ENCODE peak calls at places on chromosome 21, in six cellular contexts. H, L, T, P, R and V are unnamed samples.

GRCh38 chr21:26080211-26080610 is 90.4 kb downstream of the APP start:
- DNase-seq in H (no peak), L (no peak), T (no peak), P (no peak), R (no peak), V (no peak)

GRCh38 chr21:20186186-20186585 is 812.0 kb upstream of the NCAM2 start:
- DNase-seq in H (no peak), L (no peak), T (no peak), P (no peak), R (no peak), V (no peak)

GRCh38 chr21:43761886-43762285 is 14.2 kb downstream of the CSTB start:
- DNase-seq in H (no peak), L (no peak), T (no peak), P (no peak), R (no peak), V (no peak)

GRCh38 chr21:33552093-33552998 is 9.5 kb downstream of the SON start:
- DNase-seq in H (peak), L (no peak), T (no peak), P (no peak), R (no peak), V (no peak)

GRCh38 chr21:44000360-44000759 is 11.7 kb upstream of the TRAPPC10 start:
- DNase-seq in H (no peak), L (no peak), T (peak), P (no peak), R (no peak), V (no peak)

GRCh38 chr21:29297483-29298347 is 1.0 kb upstream of the BACH1 start:
- DNase-seq in H (no peak), L (no peak), T (no peak), P (no peak), R (no peak), V (no peak)

GRCh38 chr21:27371065-27371464 is 404.2 kb upstream of the ADAMTS5 start:
- DNase-seq in H (no peak), L (peak), T (no peak), P (no peak), R (no peak), V (no peak)

GRCh38 chr21:26366781-26367180 is 196.2 kb upstream of the APP start:
- DNase-seq in H (no peak), L (no peak), T (no peak), P (no peak), R (no peak), V (no peak)

GRCh38 chr21:38359835-38360234 is 103.0 kb downstream of the KCNJ15 start:
- DNase-seq in H (no peak), L (no peak), T (no peak), P (no peak), R (no peak), V (no peak)

GRCh38 chr21:45304161-45304830 is 16.6 kb upstream of the POFUT2 start:
- DNase-seq in H (no peak), L (no peak), T (no peak), P (no peak), R (no peak), V (peak)

GRCh38 chr21:45283019-45283610 is 4.6 kb downstream of the POFUT2 start:
- DNase-seq in H (no peak), L (no peak), T (no peak), P (no peak), R (no peak), V (peak)

GRCh38 chr21:45293726-45294401 is 6.2 kb upstream of the POFUT2 start:
- DNase-seq in H (no peak), L (no peak), T (no peak), P (peak), R (no peak), V (no peak)

GRCh38 chr21:34807881-34808568 is 139.2 kb downstream of the CLIC6 start:
- DNase-seq in H (peak), L (peak), T (no peak), P (no peak), R (no peak), V (peak)

GRCh38 chr21:44017601-44018000 is 5.5 kb downstream of the TRAPPC10 start:
- DNase-seq in H (no peak), L (no peak), T (no peak), P (no peak), R (no peak), V (no peak)

GRCh38 chr21:38813554-38813953 is 7.8 kb downstream of the ETS2 start:
- DNase-seq in H (no peak), L (no peak), T (no peak), P (no peak), R (no peak), V (no peak)

GRCh38 chr21:25956993-25957714 is 213.4 kb downstream of the APP start:
- DNase-seq in H (peak), L (peak), T (no peak), P (no peak), R (no peak), V (no peak)

GRCh38 chr21:43209575-43210453 is 41.0 kb downstream of the CRYAA start:
- DNase-seq in H (peak), L (peak), T (no peak), P (peak), R (no peak), V (peak)

GRCh38 chr21:17462276-17462981 is 50.4 kb upstream of the CXADR start:
- DNase-seq in H (peak), L (no peak), T (no peak), P (no peak), R (no peak), V (no peak)

GRCh38 chr21:27157097-27157496 is 190.2 kb upstream of the ADAMTS5 start:
- DNase-seq in H (no peak), L (no peak), T (no peak), P (no peak), R (no peak), V (no peak)

GRCh38 chr21:44990921-44991320 is 51.1 kb downstream of the SLX9 start:
- DNase-seq in H (no peak), L (no peak), T (no peak), P (no peak), R (no peak), V (peak)

GRCh38 chr21:45110873-45111624 is 36.7 kb downstream of the ADARB1 start:
- DNase-seq in H (no peak), L (no peak), T (peak), P (no peak), R (no peak), V (no peak)

GRCh38 chr21:19832551-19832950 is 1165.7 kb upstream of the NCAM2 start:
- DNase-seq in H (no peak), L (no peak), T (no peak), P (no peak), R (no peak), V (no peak)

GRCh38 chr21:18060402-18060801 is 184.2 kb upstream of the CHODL start:
- DNase-seq in H (no peak), L (no peak), T (no peak), P (no peak), R (no peak), V (no peak)

GRCh38 chr21:37914211-37914900 is 1.9 kb downstream of the KCNJ6 start:
- DNase-seq in H (peak), L (peak), T (peak), P (no peak), R (peak), V (no peak)

GRCh38 chr21:33949516-33950424 is 34.2 kb upstream of the ATP5PO start:
- DNase-seq in H (no peak), L (no peak), T (no peak), P (no peak), R (no peak), V (no peak)

GRCh38 chr21:16199539-16199938 is 469.8 kb downstream of the USP25 start:
- DNase-seq in H (no peak), L (no peak), T (no peak), P (no peak), R (no peak), V (no peak)

DNA sequence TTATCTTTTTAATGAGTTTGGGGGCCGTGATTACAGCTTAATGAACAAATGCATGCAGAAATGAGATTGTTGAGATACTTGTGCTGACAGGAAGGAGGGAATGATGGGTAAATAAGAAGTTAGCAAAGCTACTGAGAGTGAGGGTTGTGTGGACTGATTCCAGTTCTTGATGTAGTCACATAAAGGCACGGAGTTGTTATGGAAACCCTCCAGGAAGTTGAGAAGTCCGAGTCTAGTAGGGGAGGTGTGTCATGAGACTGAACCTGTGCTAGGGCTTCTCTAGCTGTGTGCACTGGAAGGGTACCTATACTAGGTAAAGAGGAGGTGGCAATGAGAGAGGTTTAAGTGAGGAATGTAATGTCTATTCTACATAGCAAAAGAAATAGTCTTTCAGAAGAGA is 475.7 kb downstream of the USP25 start:
- DNase-seq in H (no peak), L (no peak), T (no peak), P (no peak), R (no peak), V (no peak)
- H3K27ac ChIP-seq in H (no peak), L (no peak), T (no peak), P (no peak), R (no peak), V (no peak)

DNA sequence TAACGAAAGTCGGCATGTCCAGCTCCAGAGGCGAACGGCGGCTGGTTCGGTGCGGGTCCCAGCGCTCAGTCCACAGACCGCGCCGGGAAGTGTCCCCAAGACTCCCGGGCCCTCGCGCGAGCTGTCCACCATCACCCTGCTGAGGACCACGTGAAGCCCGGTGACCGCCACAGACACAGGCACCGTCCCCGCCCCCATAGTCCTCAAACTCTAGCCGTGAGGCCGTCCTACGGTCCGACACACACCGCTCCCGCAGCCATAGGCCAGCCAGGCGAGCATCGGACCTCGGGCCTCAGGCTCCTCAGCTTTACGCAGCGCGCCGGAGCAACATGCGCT is 535 bp downstream of the SETD4 start:
- DNase-seq in H (no peak), L (no peak), T (peak), P (no peak), R (no peak), V (no peak)
- H3K27ac ChIP-seq in H (peak), L (peak), T (peak), P (peak), R (peak), V (peak)

GRCh38 chr21:32336711-32337110 is 38.1 kb downstream of the MRAP start:
- DNase-seq in H (peak), L (no peak), T (no peak), P (no peak), R (no peak), V (no peak)
- H3K27ac ChIP-seq in H (no peak), L (no peak), T (peak), P (no peak), R (no peak), V (no peak)

GRCh38 chr21:46634427-46634826 is 1.0 kb upstream of the PRMT2 start:
- DNase-seq in H (no peak), L (no peak), T (no peak), P (no peak), R (no peak), V (no peak)

GRCh38 chr21:46635324-46636180 is at the start of gene PRMT2:
- DNase-seq in H (peak), L (peak), T (peak), P (peak), R (peak), V (peak)

GRCh38 chr21:46634966-46635323 is 529 bp upstream of the PRMT2 start:
- DNase-seq in H (peak), L (peak), T (no peak), P (peak), R (peak), V (peak)

GRCh38 chr21:46636550-46637289 is 1.2 kb downstream of the PRMT2 start:
- DNase-seq in H (no peak), L (no peak), T (no peak), P (no peak), R (no peak), V (no peak)

DNA sequence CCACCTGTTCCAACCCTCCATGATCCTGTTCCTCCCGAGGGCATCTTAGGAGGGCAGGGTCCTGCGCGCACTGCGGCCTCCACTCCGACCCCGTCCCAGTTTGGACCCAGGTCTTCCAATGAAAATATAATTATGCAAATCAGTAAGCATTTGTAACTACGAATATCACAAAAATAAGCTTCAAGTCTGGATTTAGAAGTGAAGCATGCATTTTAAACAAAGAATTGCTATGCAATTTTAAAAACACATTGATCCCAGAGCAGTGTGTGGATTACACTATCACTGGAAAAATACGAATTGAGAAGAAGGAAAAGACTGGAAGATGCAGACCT is 673 bp downstream of the PRMT2 start:
- DNase-seq in H (no peak), L (no peak), T (no peak), P (no peak), R (no peak), V (no peak)
- H3K27ac ChIP-seq in H (peak), L (peak), T (peak), P (peak), R (no peak), V (peak)

GRCh38 chr21:41585199-41585994 is 77.4 kb upstream of the TMPRSS2 start:
- DNase-seq in H (no peak), L (no peak), T (no peak), P (no peak), R (no peak), V (no peak)
- H3K27ac ChIP-seq in H (no peak), L (no peak), T (no peak), P (no peak), R (no peak), V (peak)

GRCh38 chr21:36860736-36861594 is 105.5 kb downstream of the HLCS start:
- DNase-seq in H (peak), L (peak), T (no peak), P (no peak), R (no peak), V (no peak)
- H3K27ac ChIP-seq in H (peak), L (no peak), T (no peak), P (no peak), R (no peak), V (peak)